ENCODE peak calls at places on chromosome 16, in ten cellular contexts. G, I, P, O, K, D, L, A, H and F are unnamed samples.

GRCh38 chr16:67653131-67654068 is 6.7 kb downstream of the ACD start:
- DNase-seq in L (no peak), A (no peak), O (no peak), G (no peak), D (no peak), H (no peak), K (no peak), P (no peak), I (no peak), F (no peak)

GRCh38 chr16:6111390-6111789 is 1013.8 kb upstream of the EEF2KMT start:
- DNase-seq in P (no peak), L (no peak), H (no peak), K (no peak), A (no peak), I (no peak), O (no peak), G (no peak), D (no peak), F (peak; percentile 21)

GRCh38 chr16:74563828-74564263 is 43.1 kb downstream of the GLG1 start:
- DNase-seq in G (no peak), I (no peak), K (no peak), H (no peak), A (no peak), D (no peak), P (no peak), O (no peak), L (peak; percentile 33), F (peak; percentile 28)

GRCh38 chr16:11668590-11669379 is 530 bp downstream of the SNN start:
- DNase-seq in I (peak; percentile 29), L (no peak), G (no peak), A (peak; percentile 37), P (no peak), K (peak; percentile 48), O (no peak), H (no peak), D (peak; percentile 63), F (no peak)

GRCh38 chr16:68005786-68006286 is 6.6 kb upstream of the DPEP2 start:
- DNase-seq in P (no peak), O (no peak), G (peak; percentile 87), L (peak; percentile 31), I (peak; percentile 77), H (peak; percentile 65), A (peak; percentile 84), D (no peak), K (no peak), F (no peak)

GRCh38 chr16:11251525-11252481 is 4.2 kb downstream of the SOCS1 start:
- DNase-seq in G (peak; percentile 80), A (peak; percentile 80), K (no peak), H (no peak), D (no peak), I (peak; percentile 78), P (no peak), L (peak; percentile 42), O (no peak), F (no peak)

GRCh38 chr16:11156401-11156800 is 99.6 kb downstream of the SOCS1 start:
- DNase-seq in O (no peak), P (no peak), A (no peak), K (no peak), I (no peak), D (no peak), H (no peak), G (no peak), L (no peak), F (no peak)

GRCh38 chr16:23469814-23470213 is 16.8 kb upstream of the COG7 start:
- DNase-seq in H (no peak), P (no peak), K (no peak), O (no peak), G (no peak), L (no peak), D (no peak), A (no peak), I (no peak), F (no peak)

GRCh38 chr16:62829615-62830014 is 793.4 kb upstream of the CDH8 start:
- DNase-seq in D (no peak), P (no peak), K (no peak), A (no peak), O (no peak), G (no peak), H (no peak), L (no peak), I (no peak), F (no peak)

GRCh38 chr16:57532251-57532625 is 4.1 kb downstream of the CCDC102A start:
- DNase-seq in H (peak; percentile 27), G (no peak), K (peak; percentile 11), L (peak; percentile 22), D (peak; percentile 53), O (no peak), I (no peak), P (peak; percentile 33), A (no peak), F (no peak)

GRCh38 chr16:14500791-14501190 is 129.3 kb downstream of the PARN start:
- DNase-seq in I (no peak), D (no peak), A (no peak), K (no peak), L (no peak), O (no peak), P (no peak), G (no peak), H (no peak), F (no peak)

DNA sequence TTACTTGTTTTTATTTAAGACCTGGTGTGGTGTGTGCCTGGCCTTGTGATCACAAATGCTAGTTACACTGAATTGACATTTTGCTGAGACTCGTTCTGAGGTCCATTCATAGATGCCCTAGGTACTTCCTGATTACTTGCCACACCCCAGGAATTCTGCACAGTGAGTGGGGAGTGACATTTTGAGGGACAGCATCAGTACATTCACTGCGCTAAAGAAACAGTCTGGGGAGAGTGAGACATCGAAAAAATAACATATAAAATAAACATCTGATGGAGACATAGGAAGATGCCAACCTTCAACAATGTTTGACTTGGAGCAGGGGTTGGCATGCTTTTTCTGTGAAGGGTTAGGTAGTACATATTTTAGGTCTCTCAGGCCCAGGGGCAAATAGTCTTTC is 30.4 kb downstream of the ABCC1 start:
- DNase-seq in O (no peak), A (no peak), I (no peak), D (no peak), L (no peak), H (no peak), P (no peak), G (no peak), K (no peak), F (no peak)
- H3K36me3 ChIP-seq in O (peaks cover 12% of the 10 kb centered on the region), A (peaks cover 54% of the 10 kb centered on the region), I (peaks cover 5% of the 10 kb centered on the region), D (no peaks in the 10 kb centered on the region), L (peaks cover 5% of the 10 kb centered on the region), H (peaks cover 99% of the 10 kb centered on the region), P (peaks cover 41% of the 10 kb centered on the region), G (no peaks in the 10 kb centered on the region), K (no peaks in the 10 kb centered on the region), F (no peaks in the 10 kb centered on the region)

DNA sequence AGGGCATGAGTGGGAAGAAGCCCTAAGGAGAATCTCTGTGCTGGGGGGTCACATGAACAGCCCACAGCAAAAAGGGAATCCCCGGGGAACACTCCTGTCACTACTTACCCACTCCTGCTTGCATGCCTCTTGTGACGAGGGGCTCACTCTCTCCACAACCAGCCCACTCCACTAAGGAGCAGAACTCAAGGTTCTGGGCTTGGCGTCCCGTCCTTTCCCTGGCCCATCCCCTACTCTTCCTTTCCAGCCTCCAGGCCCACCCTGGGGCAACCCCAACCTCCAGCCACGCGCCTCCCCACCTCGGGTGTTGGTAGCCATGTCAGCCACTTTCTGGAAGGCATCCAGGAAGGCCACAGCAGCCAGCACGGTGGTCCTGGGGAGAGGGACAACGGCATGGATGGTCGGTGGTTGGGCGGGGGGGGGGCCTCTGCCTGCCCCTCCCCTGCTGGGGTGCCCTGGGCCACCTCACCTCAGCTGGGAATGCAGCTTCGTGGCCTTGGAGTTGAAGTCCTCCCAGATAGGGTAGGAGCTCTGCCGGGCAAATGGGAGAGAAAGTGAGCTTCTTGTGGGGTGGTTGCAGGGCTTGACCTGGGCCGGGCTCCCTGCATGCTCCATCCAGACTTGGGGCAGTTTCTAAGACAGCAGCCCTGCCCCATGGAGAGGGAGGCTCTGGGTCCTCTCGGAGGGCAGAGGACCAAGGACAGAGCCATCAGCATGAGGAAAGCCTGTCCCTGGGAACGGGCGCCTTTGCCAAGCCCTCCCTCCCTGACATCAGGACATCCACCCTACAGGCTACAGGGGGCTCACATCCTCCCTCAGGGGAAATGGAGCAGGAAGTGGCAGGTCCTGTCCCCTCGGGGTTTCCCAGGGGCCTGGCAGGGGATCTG is 5.1 kb downstream of the MTSS2 start:
- DNase-seq in A (no peak), H (no peak), D (no peak), K (peak; percentile 17), G (no peak), P (no peak), O (no peak), I (no peak), L (no peak), F (no peak)
- H3K36me3 ChIP-seq in A (no peaks in the 10 kb centered on the region), H (no peaks in the 10 kb centered on the region), D (peaks cover 63% of the 10 kb centered on the region), K (no peaks in the 10 kb centered on the region), G (no peaks in the 10 kb centered on the region), P (peaks cover 80% of the 10 kb centered on the region), O (peaks cover 42% of the 10 kb centered on the region), I (no peaks in the 10 kb centered on the region), L (peaks cover 41% of the 10 kb centered on the region), F (peaks cover 59% of the 10 kb centered on the region)

GRCh38 chr16:80285089-80285488 is 255.7 kb upstream of the DYNLRB2 start:
- DNase-seq in P (no peak), I (no peak), A (no peak), G (no peak), O (no peak), K (no peak), L (no peak), D (no peak), H (no peak), F (peak; percentile 87)

GRCh38 chr16:80283450-80284392 is 257.1 kb upstream of the DYNLRB2 start:
- DNase-seq in I (no peak), G (no peak), D (no peak), L (no peak), K (no peak), A (no peak), P (no peak), O (no peak), H (no peak), F (no peak)

GRCh38 chr16:80277182-80277581 is 263.6 kb upstream of the DYNLRB2 start:
- DNase-seq in H (no peak), O (no peak), A (no peak), D (no peak), K (no peak), I (no peak), P (no peak), G (no peak), L (no peak), F (no peak)

GRCh38 chr16:80274576-80275191 is 266.1 kb upstream of the DYNLRB2 start:
- DNase-seq in P (no peak), D (no peak), K (no peak), A (no peak), H (no peak), G (no peak), I (no peak), O (no peak), L (no peak), F (peak; percentile 48)

GRCh38 chr16:80280557-80280956 is 260.2 kb upstream of the DYNLRB2 start:
- DNase-seq in K (no peak), O (no peak), I (no peak), G (no peak), D (no peak), A (no peak), P (no peak), H (no peak), L (no peak), F (no peak)
- H3K36me3 ChIP-seq in K (no peaks in the 10 kb centered on the region), O (no peaks in the 10 kb centered on the region), I (no peaks in the 10 kb centered on the region), G (no peaks in the 10 kb centered on the region), D (no peaks in the 10 kb centered on the region), A (no peaks in the 10 kb centered on the region), P (no peaks in the 10 kb centered on the region), H (no peaks in the 10 kb centered on the region), L (no peaks in the 10 kb centered on the region), F (no peaks in the 10 kb centered on the region)

DNA sequence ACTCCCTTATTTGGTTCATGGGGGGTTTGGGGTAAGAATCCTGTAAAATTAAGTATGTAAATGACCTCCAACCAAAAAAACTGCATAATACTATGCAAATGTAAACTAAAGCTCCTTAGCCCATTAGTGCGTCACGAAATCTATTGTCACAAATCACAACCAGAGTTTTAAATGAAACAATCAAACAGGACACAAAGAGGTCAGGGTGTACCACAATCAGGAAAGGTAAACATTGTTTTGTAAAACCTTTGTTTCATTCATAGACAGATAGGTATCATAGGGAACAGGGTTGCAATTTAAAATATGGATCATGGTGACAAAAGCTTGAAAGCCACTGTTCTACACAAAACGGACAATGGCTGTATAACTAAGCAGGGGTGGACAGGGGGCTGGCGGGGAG is 61.0 kb downstream of the ARHGAP17 start:
- DNase-seq in O (no peak), L (no peak), A (no peak), I (no peak), H (no peak), D (no peak), G (no peak), K (no peak), P (no peak), F (no peak)
- H3K36me3 ChIP-seq in O (peaks cover 100% of the 10 kb centered on the region), L (peaks cover 100% of the 10 kb centered on the region), A (peaks cover 93% of the 10 kb centered on the region), I (peaks cover 56% of the 10 kb centered on the region), H (peaks cover 10% of the 10 kb centered on the region), D (peaks cover 99% of the 10 kb centered on the region), G (peaks cover 24% of the 10 kb centered on the region), K (no peaks in the 10 kb centered on the region), P (peaks cover 80% of the 10 kb centered on the region), F (peaks cover 22% of the 10 kb centered on the region)